ENCODE peak calls at places on chromosomes 3 and 15, in four cellular contexts. G, C, O and Y are unnamed samples.

GRCh38 chr15:66876423-66876730 is 174.3 kb downstream of the SMAD6 start:
- DNase-seq in G (no peak), C (peak; percentile 77), O (peak; percentile 32), Y (peak; percentile 76)

GRCh38 chr3:157129782-157130137 is 30.2 kb downstream of the CCNL1 start:
- DNase-seq in G (no peak), C (peak; percentile 72), O (peak; percentile 77), Y (peak; percentile 58)

GRCh38 chr15:70528270-70528706 is 235.1 kb downstream of the UACA start:
- DNase-seq in G (peak; percentile 45), C (peak; percentile 36), O (peak; percentile 63), Y (no peak)

GRCh38 chr15:33132722-33133345 is 61.7 kb downstream of the FMN1 start:
- DNase-seq in G (no peak), C (peak; percentile 80), O (peak; percentile 82), Y (peak; percentile 56)

GRCh38 chr3:193554790-193555189 is at the start of gene ATP13A4:
- DNase-seq in G (no peak), C (peak; percentile 83), O (peak; percentile 45), Y (peak; percentile 38)

GRCh38 chr3:185537369-185537970 is 14.9 kb downstream of the LIPH start:
- DNase-seq in G (no peak), C (no peak), O (peak; percentile 66), Y (no peak)

GRCh38 chr3:35305406-35305805 is 333.9 kb upstream of the ARPP21 start:
- DNase-seq in G (no peak), C (no peak), O (no peak), Y (no peak)

GRCh38 chr15:74263473-74263872 is 27.3 kb downstream of the CCDC33 start:
- DNase-seq in G (no peak), C (no peak), O (no peak), Y (peak; percentile 42)

GRCh38 chr15:61327019-61327631 is 98.0 kb upstream of the RORA start:
- DNase-seq in G (no peak), C (no peak), O (no peak), Y (no peak)

GRCh38 chr15:57861039-57861638 is 154.6 kb downstream of the POLR2M start:
- DNase-seq in G (peak; percentile 19), C (no peak), O (peak; percentile 63), Y (peak; percentile 32)

GRCh38 chr3:70982700-70983140 is 600.8 kb downstream of the FOXP1 start:
- DNase-seq in G (no peak), C (peak; percentile 49), O (peak; percentile 45), Y (no peak)

GRCh38 chr3:18189651-18190050 is 235.5 kb downstream of the SATB1 start:
- DNase-seq in G (no peak), C (no peak), O (no peak), Y (no peak)

GRCh38 chr3:84039091-84039490 is 919.7 kb upstream of the CADM2 start:
- DNase-seq in G (no peak), C (no peak), O (no peak), Y (no peak)

GRCh38 chr3:123528130-123528529 is 56.7 kb downstream of the HACD2 start:
- DNase-seq in G (no peak), C (no peak), O (no peak), Y (no peak)

GRCh38 chr3:115464036-115464435 is 159.3 kb upstream of the GAP43 start:
- DNase-seq in G (no peak), C (no peak), O (no peak), Y (no peak)

GRCh38 chr3:30258426-30259392 is 347.7 kb upstream of the TGFBR2 start:
- DNase-seq in G (no peak), C (no peak), O (no peak), Y (peak; percentile 4)

GRCh38 chr3:67715911-67716310 is 61.5 kb upstream of the SUCLG2 start:
- DNase-seq in G (no peak), C (no peak), O (no peak), Y (no peak)

GRCh38 chr3:170324962-170325361 is 32.6 kb upstream of the SKIL start:
- DNase-seq in G (no peak), C (no peak), O (peak; percentile 22), Y (peak; percentile 67)

GRCh38 chr3:182796310-182796709 is 3.0 kb downstream of the ATP11B start:
- DNase-seq in G (no peak), C (no peak), O (no peak), Y (no peak)
- H3K4me3 ChIP-seq in G (no peak overlapping the region), C (no peak overlapping the region), O (no peak overlapping the region), Y (no peak overlapping the region)

GRCh38 chr15:81981888-81982287 is 63.9 kb downstream of the MEX3B start:
- DNase-seq in G (no peak), C (no peak), O (no peak), Y (no peak)
- H3K27me3 ChIP-seq in G (no peaks in the 10 kb centered on the region), C (no peaks in the 10 kb centered on the region), O (no peaks in the 10 kb centered on the region), Y (no peaks in the 10 kb centered on the region)

DNA sequence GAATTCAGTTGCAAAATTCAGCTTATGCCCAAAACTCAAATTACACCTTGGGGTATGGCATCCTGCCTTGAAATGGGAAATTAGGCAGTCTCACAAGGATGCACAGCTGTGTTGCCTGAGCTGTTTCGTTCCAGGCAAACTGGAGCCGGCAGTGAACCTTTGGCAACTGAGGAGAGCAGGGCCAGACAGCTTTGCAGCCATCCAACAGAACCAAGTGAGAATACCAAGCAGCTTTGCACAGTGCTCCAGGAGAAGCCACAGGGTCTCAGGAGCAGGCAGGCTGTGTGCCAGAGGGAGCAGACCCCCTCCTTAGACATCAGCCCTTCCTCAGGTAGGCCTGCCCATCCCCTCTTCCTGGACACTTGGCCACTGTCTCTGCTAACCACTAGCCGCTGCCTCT is 32.4 kb upstream of the BFSP2 start:
- DNase-seq in G (no peak), C (peak; percentile 25), O (no peak), Y (no peak)
- H3K36me3 ChIP-seq in G (no peaks in the 10 kb centered on the region), C (no peaks in the 10 kb centered on the region), O (no peaks in the 10 kb centered on the region), Y (no peaks in the 10 kb centered on the region)

GRCh38 chr3:101827211-101828174 is 21.8 kb upstream of the NFKBIZ start:
- DNase-seq in G (peak; percentile 73), C (peak; percentile 88), O (peak; percentile 89), Y (peak; percentile 68)

GRCh38 chr3:101825904-101826445 is 23.3 kb upstream of the NFKBIZ start:
- DNase-seq in G (no peak), C (no peak), O (no peak), Y (no peak)

GRCh38 chr3:101828289-101828688 is 21.0 kb upstream of the NFKBIZ start:
- DNase-seq in G (no peak), C (no peak), O (no peak), Y (no peak)

GRCh38 chr3:101829878-101830277 is 19.4 kb upstream of the NFKBIZ start:
- DNase-seq in G (no peak), C (no peak), O (no peak), Y (no peak)

GRCh38 chr3:101829066-101829830 is 20.1 kb upstream of the NFKBIZ start:
- DNase-seq in G (peak; percentile 41), C (no peak), O (no peak), Y (no peak)
- H3K4me3 ChIP-seq in G (peak overlapping the region; percentile 16), C (no peak overlapping the region), O (no peak overlapping the region), Y (no peak overlapping the region)

GRCh38 chr15:88791637-88792036 is 11.6 kb upstream of the ACAN start:
- DNase-seq in G (no peak), C (no peak), O (no peak), Y (no peak)

GRCh38 chr15:88794001-88794400 is 9.2 kb upstream of the ACAN start:
- DNase-seq in G (no peak), C (no peak), O (no peak), Y (no peak)

GRCh38 chr15:88788816-88789215 is 14.4 kb upstream of the ACAN start:
- DNase-seq in G (no peak), C (no peak), O (no peak), Y (no peak)

GRCh38 chr15:88790486-88790885 is 12.8 kb upstream of the ACAN start:
- DNase-seq in G (no peak), C (no peak), O (no peak), Y (no peak)

GRCh38 chr15:88792342-88793282 is 10.6 kb upstream of the ACAN start:
- DNase-seq in G (no peak), C (peak; percentile 71), O (peak; percentile 54), Y (no peak)
- H3K27me3 ChIP-seq in G (no peaks in the 10 kb centered on the region), C (peaks cover 12% of the 10 kb centered on the region), O (no peaks in the 10 kb centered on the region), Y (peaks cover 2% of the 10 kb centered on the region)

GRCh38 chr3:8553405-8553804 is 51.8 kb downstream of the LMCD1 start:
- DNase-seq in G (no peak), C (no peak), O (no peak), Y (no peak)
- H3K36me3 ChIP-seq in G (no peaks in the 10 kb centered on the region), C (peaks cover 84% of the 10 kb centered on the region), O (no peaks in the 10 kb centered on the region), Y (no peaks in the 10 kb centered on the region)

DNA sequence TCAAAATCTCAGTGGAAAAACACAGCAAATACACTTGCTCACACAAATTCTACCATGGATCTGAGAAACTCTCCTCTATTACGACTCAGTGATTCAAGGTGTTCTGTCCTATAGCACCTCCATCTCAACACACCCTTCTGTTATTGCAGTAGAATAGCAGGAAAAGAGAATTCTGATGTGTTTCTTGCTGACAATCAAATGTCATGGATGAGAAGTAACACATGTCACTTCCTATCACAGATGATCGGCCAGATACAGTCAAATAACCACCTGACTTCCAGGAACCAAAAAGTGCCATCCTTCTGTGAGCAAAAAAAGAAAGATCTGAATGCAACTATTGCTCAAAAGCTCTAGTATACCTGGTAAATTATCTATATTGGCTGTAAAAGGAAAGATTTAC is 734.2 kb upstream of the GBE1 start:
- DNase-seq in G (no peak), C (no peak), O (no peak), Y (no peak)
- H3K4me3 ChIP-seq in G (no peak overlapping the region), C (no peak overlapping the region), O (no peak overlapping the region), Y (no peak overlapping the region)